ENCODE peak calls at places on chromosome 4, in four cellular contexts. G is breast epithelium, E is tibial artery, I is neural progenitor cell. H is an unnamed sample.

GRCh38 chr4:100087743-100088142 is 102.5 kb downstream of the DDIT4L start:
- DNase-seq in I (no peak), E (peak), G (no peak), H (no peak)

GRCh38 chr4:70603856-70604255 is 11.8 kb downstream of the AMBN start:
- DNase-seq in I (no peak), G (no peak), E (no peak), H (no peak)

GRCh38 chr4:157114671-157115070 is 38.7 kb downstream of the GLRB start:
- DNase-seq in E (no peak), G (no peak), I (no peak), H (no peak)

GRCh38 chr4:108355523-108356208 is 186.9 kb upstream of the LEF1 start:
- DNase-seq in E (no peak), G (no peak), I (no peak), H (peak)

GRCh38 chr4:4461850-4462249 is 74.9 kb downstream of the NSG1 start:
- DNase-seq in I (no peak), E (no peak), G (no peak), H (peak)

GRCh38 chr4:154542264-154542879 is 7.8 kb downstream of the PLRG1 start:
- DNase-seq in G (no peak), E (no peak), I (no peak), H (no peak)

GRCh38 chr4:10578027-10578426 is 106.5 kb downstream of the CLNK start:
- DNase-seq in E (no peak), G (no peak), I (no peak), H (no peak)

GRCh38 chr4:56817840-56818491 is 3.5 kb downstream of the SPINK2 start:
- DNase-seq in E (no peak), G (no peak), I (no peak), H (no peak)

GRCh38 chr4:149830823-149831222 is 15.2 kb upstream of the IQCM start:
- DNase-seq in G (no peak), I (no peak), E (no peak), H (no peak)

GRCh38 chr4:100582146-100582545 is 64.3 kb upstream of the EMCN start:
- DNase-seq in G (no peak), I (no peak), E (no peak), H (no peak)

GRCh38 chr4:76620723-76621463 is 185.9 kb downstream of the SHROOM3 start:
- DNase-seq in I (no peak), G (no peak), E (no peak), H (no peak)

GRCh38 chr4:132071815-132072214 is 1077.3 kb upstream of the PCDH10 start:
- DNase-seq in G (no peak), I (no peak), E (no peak), H (no peak)

GRCh38 chr4:41600243-41600642 is 62.3 kb downstream of the LIMCH1 start:
- DNase-seq in E (no peak), G (no peak), I (no peak), H (no peak)

GRCh38 chr4:77158487-77158861 is 1.5 kb downstream of the CCNG2 start:
- DNase-seq in E (peak), G (no peak), I (no peak), H (no peak)

GRCh38 chr4:26288308-26288982 is 32.4 kb upstream of the RBPJ start:
- DNase-seq in E (no peak), I (no peak), G (no peak), H (no peak)

GRCh38 chr4:79514637-79515320 is 106.8 kb upstream of the GK2 start:
- DNase-seq in G (no peak), E (no peak), I (no peak), H (no peak)

GRCh38 chr4:182810103-182810605 is 107.0 kb downstream of the DCTD start:
- DNase-seq in G (no peak), I (no peak), E (no peak), H (no peak)

GRCh38 chr4:182807841-182808548 is 109.2 kb downstream of the DCTD start:
- DNase-seq in I (no peak), E (no peak), G (no peak), H (no peak)

GRCh38 chr4:182807346-182807745 is 109.8 kb downstream of the DCTD start:
- DNase-seq in I (no peak), G (no peak), E (no peak), H (no peak)

GRCh38 chr4:182809417-182810102 is 107.6 kb downstream of the DCTD start:
- DNase-seq in G (no peak), I (no peak), E (no peak), H (no peak)

DNA sequence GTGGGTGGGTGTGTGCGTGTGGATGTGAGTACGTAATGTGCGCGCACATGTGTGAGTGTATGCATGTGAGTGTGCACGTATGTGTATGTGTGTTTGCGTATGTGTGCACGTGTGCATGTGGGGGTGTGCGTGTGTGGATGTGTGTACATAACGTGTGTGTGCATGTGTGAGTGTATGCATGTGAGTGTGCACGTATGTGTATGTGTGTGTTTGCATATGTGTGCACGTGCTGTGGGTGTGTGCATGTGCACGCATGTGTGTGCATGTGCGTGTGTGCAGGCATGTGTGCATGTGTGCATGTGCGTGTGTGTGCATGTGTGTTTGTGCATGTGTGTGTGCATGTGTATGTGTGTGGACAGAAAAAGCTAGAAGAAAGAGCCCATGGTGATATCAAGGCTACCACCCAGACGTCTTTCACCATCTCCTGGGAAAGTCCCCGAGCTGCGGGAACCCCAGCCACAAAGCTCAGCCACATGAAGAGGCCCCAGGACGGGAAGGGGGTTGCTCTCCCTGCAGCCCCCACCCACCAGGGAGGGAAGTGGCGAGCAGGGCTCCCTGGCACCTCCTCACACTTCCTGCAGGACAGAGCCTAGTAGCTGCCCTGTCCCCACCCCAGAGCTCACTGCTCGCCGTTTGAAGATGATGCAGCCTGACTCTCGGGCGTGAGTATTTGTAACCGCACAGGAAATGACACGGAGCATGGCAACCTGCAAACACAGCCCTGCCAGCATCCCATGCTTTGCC is 108.3 kb downstream of the DCTD start:
- DNase-seq in G (no peak), I (no peak), E (no peak), H (peak)
- H3K27ac ChIP-seq in G (no peak), I (no peak), E (no peak), H (no peak)

DNA sequence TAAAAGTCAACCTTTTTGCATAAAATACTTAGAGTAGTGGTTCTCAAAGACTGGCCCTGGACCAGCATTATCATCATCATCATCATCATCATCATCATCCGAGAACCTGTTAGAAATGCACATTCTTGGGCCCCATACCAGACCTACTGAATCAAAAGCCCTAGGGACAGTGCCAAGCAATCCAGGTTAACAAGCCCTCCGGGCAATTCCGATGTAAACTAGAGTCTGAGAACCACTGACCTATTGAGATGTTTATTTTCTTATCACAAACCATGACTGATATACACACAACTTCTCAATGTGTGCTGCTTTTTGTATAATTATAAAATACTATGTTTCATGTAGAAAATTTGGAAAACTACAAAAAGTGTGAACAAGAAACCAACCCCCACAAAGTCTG is 133.4 kb upstream of the GATB start:
- DNase-seq in I (no peak), G (no peak), E (no peak), H (no peak)
- TF ChIP-seq CTCF in I (no peak), G (no peak), E (no peak), H (no peak)

GRCh38 chr4:102817613-102818268 is 9.6 kb downstream of the UBE2D3 start:
- DNase-seq in I (no peak), E (no peak), G (no peak), H (no peak)

GRCh38 chr4:102819588-102820365 is 7.6 kb downstream of the UBE2D3 start:
- DNase-seq in G (no peak), I (no peak), E (no peak), H (no peak)

GRCh38 chr4:102817021-102817605 is 10.2 kb downstream of the UBE2D3 start:
- DNase-seq in I (no peak), E (no peak), G (no peak), H (no peak)

DNA sequence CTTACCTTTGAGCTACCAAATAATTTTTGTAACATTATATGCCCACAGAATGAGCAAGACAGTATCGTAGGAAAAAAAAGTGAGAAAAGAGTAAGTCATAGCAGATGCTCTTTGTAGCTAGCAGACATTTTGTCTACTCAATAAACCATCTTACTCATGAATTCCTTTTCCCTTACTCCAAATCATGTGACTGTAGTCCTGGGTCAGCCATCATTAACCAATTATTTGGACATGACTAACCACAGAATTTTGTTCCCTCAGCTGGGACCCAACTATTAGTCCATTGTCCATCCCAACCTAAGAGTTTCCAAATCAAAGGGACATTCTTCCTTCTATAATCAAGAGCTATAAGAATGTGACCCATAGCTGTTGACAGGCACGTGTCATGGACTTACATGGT is 11.4 kb downstream of the UBE2D3 start:
- DNase-seq in I (no peak), G (no peak), E (no peak), H (no peak)
- H3K27ac ChIP-seq in I (no peak), G (no peak), E (no peak), H (no peak)

GRCh38 chr4:6783111-6783981 is 819 bp downstream of the KIAA0232 start:
- DNase-seq in E (peak), I (peak), G (peak), H (peak)
- TF ChIP-seq CTCF in E (no peak), I (peak), G (no peak), H (no peak)

DNA sequence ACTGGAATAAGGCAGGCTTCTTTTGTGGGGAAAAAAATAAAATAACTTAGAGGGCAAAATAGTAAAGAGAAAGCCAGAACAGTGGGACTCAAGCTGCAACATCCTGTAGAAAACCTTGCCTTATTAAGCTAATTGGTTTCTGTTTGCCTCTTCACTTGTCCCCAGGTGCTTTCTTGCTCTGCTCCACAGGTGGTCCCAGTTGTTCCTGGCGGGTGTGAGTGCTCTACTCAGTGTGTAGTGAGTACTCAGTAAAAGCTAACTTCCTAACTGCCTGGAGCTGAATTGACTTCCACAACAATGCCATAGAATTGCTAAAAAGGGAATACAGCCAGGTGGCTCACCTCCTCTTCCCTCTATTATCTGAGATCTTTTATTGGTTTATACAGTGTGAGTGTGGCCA is 930.2 kb downstream of the C4orf33 start:
- DNase-seq in G (no peak), I (peak), E (no peak), H (no peak)
- H3K27ac ChIP-seq in G (no peak), I (peak), E (no peak), H (no peak)

DNA sequence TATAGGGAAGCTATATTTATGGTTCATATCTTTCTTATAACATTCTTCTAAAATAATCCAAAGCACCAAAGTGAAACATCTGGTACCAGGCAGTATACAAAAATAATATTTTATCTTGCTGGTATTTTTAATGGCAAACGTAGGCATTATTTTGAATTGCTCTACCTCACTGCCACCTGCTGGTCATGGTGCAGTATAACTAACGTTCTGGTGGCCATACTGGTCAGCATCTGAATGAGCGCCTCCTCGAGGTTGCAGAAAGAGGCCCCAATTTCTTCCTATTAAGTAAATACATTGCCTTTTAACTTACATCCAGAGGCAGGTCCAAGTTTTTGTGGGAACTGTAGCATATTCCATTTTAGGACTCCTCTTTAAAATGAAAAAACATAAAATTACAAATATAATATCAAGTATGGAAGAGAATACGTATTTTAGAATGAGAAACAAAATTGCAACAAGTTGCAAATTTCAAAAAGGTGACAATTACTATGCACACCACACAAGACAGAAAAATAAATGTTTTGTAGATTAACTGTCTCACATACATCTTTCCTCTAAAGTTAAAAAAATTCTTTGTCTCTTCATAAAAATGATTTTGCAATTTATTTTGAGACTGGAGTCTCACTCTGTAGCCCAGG is 22.9 kb upstream of the CWH43 start:
- DNase-seq in G (peak), I (peak), E (peak), H (peak)
- TF ChIP-seq CTCF in G (peak), I (peak), E (peak), H (peak)

H was measured in CD4-positive, alpha-beta T cell.